ENCODE peak calls at places on chromosome 2, in six cellular contexts. J is fibroblast of the aortic adventitia, F is GM20000, S is small intestine, O is COR-L47, M is heart right ventricle. B is an unnamed sample.

GRCh38 chr2:70321377-70321776 is 19.5 kb upstream of the FAM136A start:
- DNase-seq in J (no peak), S (no peak), M (no peak), F (no peak), O (no peak), B (no peak)

GRCh38 chr2:152407204-152407721 is 72.3 kb downstream of the FMNL2 start:
- DNase-seq in M (peak), F (peak), S (no peak), O (no peak), J (peak), B (no peak)

GRCh38 chr2:42618116-42618515 is 49.7 kb downstream of the MTA3 start:
- DNase-seq in M (no peak), S (no peak), O (no peak), F (no peak), J (no peak), B (no peak)

GRCh38 chr2:238986491-238987351 is 138.8 kb downstream of the TWIST2 start:
- DNase-seq in F (no peak), J (no peak), M (no peak), S (no peak), O (no peak), B (no peak)

GRCh38 chr2:61763605-61764034 is 90.2 kb downstream of the FAM161A start:
- DNase-seq in O (peak), F (peak), M (peak), J (peak), S (peak), B (no peak)

GRCh38 chr2:187124514-187124913 is 275.5 kb upstream of the ZSWIM2 start:
- DNase-seq in S (no peak), O (no peak), M (no peak), F (no peak), J (no peak), B (no peak)

GRCh38 chr2:45675130-45675812 is 23.8 kb downstream of the PRKCE start:
- DNase-seq in J (peak), M (peak), S (peak), F (no peak), O (peak), B (no peak)

GRCh38 chr2:234556848-234557573 is 60.1 kb upstream of the ARL4C start:
- DNase-seq in F (no peak), M (no peak), O (no peak), S (no peak), J (peak), B (no peak)

GRCh38 chr2:180010701-180011100 is 3.6 kb upstream of the CWC22 start:
- DNase-seq in J (no peak), O (no peak), S (no peak), M (no peak), F (no peak), B (no peak)

GRCh38 chr2:73112026-73112912 is 479 bp downstream of the RAB11FIP5 start:
- DNase-seq in J (no peak), O (no peak), M (no peak), F (peak), S (peak), B (peak)

GRCh38 chr2:212649646-212650045 is 111.0 kb upstream of the ERBB4 start:
- DNase-seq in F (no peak), O (peak), J (no peak), S (no peak), M (no peak), B (no peak)

GRCh38 chr2:160533482-160533881 is 39.9 kb upstream of the RBMS1 start:
- DNase-seq in F (no peak), S (no peak), M (no peak), J (no peak), O (no peak), B (no peak)

GRCh38 chr2:226796012-226796839 is 3.4 kb downstream of the IRS1 start:
- DNase-seq in S (no peak), M (peak), J (no peak), O (no peak), F (no peak), B (no peak)

GRCh38 chr2:16105178-16105663 is 164.9 kb downstream of the MYCN start:
- DNase-seq in O (no peak), J (no peak), M (no peak), S (no peak), F (no peak), B (no peak)

GRCh38 chr2:186879312-186879711 is 30.3 kb upstream of the ZSWIM2 start:
- DNase-seq in O (no peak), M (no peak), J (no peak), F (no peak), S (no peak), B (no peak)

GRCh38 chr2:203340791-203341487 is 12.7 kb downstream of the ABI2 start:
- DNase-seq in O (no peak), F (no peak), J (peak), M (no peak), S (no peak), B (no peak)

GRCh38 chr2:73870084-73870483 is 22.7 kb upstream of the ACTG2 start:
- DNase-seq in F (no peak), S (no peak), O (no peak), J (peak), M (no peak), B (no peak)

GRCh38 chr2:7044253-7045250 is 127.3 kb downstream of the RNF144A start:
- DNase-seq in J (peak), F (peak), M (peak), O (no peak), S (peak), B (peak)

GRCh38 chr2:213241817-213242216 is 42.4 kb upstream of the SPAG16 start:
- DNase-seq in S (no peak), F (no peak), O (no peak), J (no peak), M (no peak), B (no peak)

GRCh38 chr2:205482399-205483065 is 199.8 kb upstream of the NRP2 start:
- DNase-seq in J (peak), F (no peak), S (no peak), O (no peak), M (peak), B (no peak)

GRCh38 chr2:108413731-108414130 is 35.3 kb upstream of the GCC2 start:
- DNase-seq in O (no peak), F (no peak), M (no peak), S (no peak), J (no peak), B (no peak)

GRCh38 chr2:43203373-43203772 is 23.0 kb downstream of the ZFP36L2 start:
- DNase-seq in M (no peak), J (no peak), S (no peak), F (no peak), O (no peak), B (no peak)

GRCh38 chr2:72989770-72990556 is 72.6 kb downstream of the EMX1 start:
- DNase-seq in S (no peak), M (peak), F (no peak), O (no peak), J (peak), B (no peak)

GRCh38 chr2:17821535-17822451 is 5.5 kb downstream of the MSGN1 start:
- DNase-seq in J (no peak), O (no peak), S (no peak), M (no peak), F (peak), B (no peak)